ENCODE peak calls at places on chromosomes 3 and 15, in five cellular contexts. U is heart left ventricle, O is pancreas, H is fibroblast of lung, R is heart right ventricle. G is an unnamed sample.

GRCh38 chr3:14925729-14926591 is 21.4 kb upstream of the NR2C2 start:
- DNase-seq in R (no peak), U (no peak), H (peak; percentile 77), O (no peak), G (no peak)

GRCh38 chr3:194006-194405 is 2.6 kb upstream of the CHL1 start:
- DNase-seq in H (no peak), R (no peak), U (no peak), O (no peak), G (no peak)

GRCh38 chr3:194632211-194632982 is 822 bp downstream of the TMEM44 start:
- DNase-seq in H (peak; percentile 31), O (no peak), R (peak; percentile 51), U (peak; percentile 74), G (no peak)

GRCh38 chr3:32238027-32238815 is at the start of gene CMTM8:
- DNase-seq in H (peak; percentile 18), R (peak; percentile 68), U (peak; percentile 78), O (peak; percentile 69), G (no peak)

GRCh38 chr15:83746231-83746630 is 92.3 kb downstream of the ADAMTSL3 start:
- DNase-seq in U (no peak), H (no peak), R (no peak), O (no peak), G (no peak)

GRCh38 chr3:101495552-101495951 is 17.5 kb downstream of the SENP7 start:
- DNase-seq in U (no peak), H (no peak), O (no peak), R (no peak), G (no peak)

GRCh38 chr15:72117448-72117697 is 577 bp downstream of the MYO9A start:
- DNase-seq in H (peak; percentile 83), O (peak; percentile 54), R (peak; percentile 84), U (peak; percentile 88), G (peak; percentile 77)

GRCh38 chr3:176964656-176965055 is 232.6 kb downstream of the TBL1XR1 start:
- DNase-seq in H (no peak), O (no peak), R (no peak), U (no peak), G (no peak)

GRCh38 chr3:23966308-23966707 is 21.2 kb downstream of the NR1D2 start:
- DNase-seq in H (peak; percentile 89), U (no peak), O (no peak), R (no peak), G (no peak)

GRCh38 chr15:25717861-25718504 is 145.1 kb downstream of the ATP10A start:
- DNase-seq in U (no peak), O (no peak), H (no peak), R (no peak), G (no peak)

GRCh38 chr3:48897401-48898376 is 993 bp downstream of the SLC25A20 start:
- DNase-seq in R (no peak), H (peak; percentile 7), O (peak; percentile 11), U (no peak), G (no peak)

GRCh38 chr3:148975696-148976095 is 15.6 kb upstream of the GYG1 start:
- DNase-seq in U (no peak), R (no peak), O (no peak), H (peak; percentile 28), G (no peak)

GRCh38 chr15:88805031-88805780 is 2.0 kb downstream of the ACAN start:
- DNase-seq in H (no peak), O (no peak), R (no peak), U (no peak), G (no peak)

GRCh38 chr3:114498779-114499370 is 205.0 kb downstream of the TIGIT start:
- DNase-seq in H (peak; percentile 66), R (no peak), O (no peak), U (peak; percentile 64), G (no peak)

GRCh38 chr15:59952960-59953359 is 51.2 kb upstream of the FOXB1 start:
- DNase-seq in O (no peak), U (no peak), H (no peak), R (no peak), G (no peak)

GRCh38 chr3:47890832-47891620 is 88.1 kb downstream of the DHX30 start:
- DNase-seq in O (no peak), U (peak; percentile 61), R (no peak), H (peak; percentile 42), G (no peak)

GRCh38 chr3:71129611-71130515 is 453.7 kb downstream of the FOXP1 start:
- DNase-seq in O (no peak), R (no peak), H (peak; percentile 80), U (no peak), G (no peak)

GRCh38 chr3:119492128-119492527 is 6.2 kb upstream of the TIMMDC1 start:
- DNase-seq in H (no peak), R (no peak), O (no peak), U (no peak), G (no peak)

GRCh38 chr3:8854656-8855055 is 85.2 kb upstream of the OXTR start:
- DNase-seq in R (no peak), U (no peak), O (no peak), H (no peak), G (no peak)

GRCh38 chr3:188351648-188352047 is 197.7 kb downstream of the LPP start:
- DNase-seq in U (no peak), O (no peak), R (no peak), H (no peak), G (no peak)

GRCh38 chr3:188350956-188351355 is 197.0 kb downstream of the LPP start:
- DNase-seq in U (no peak), R (no peak), H (no peak), O (no peak), G (no peak)

GRCh38 chr3:188349963-188350332 is 196.0 kb downstream of the LPP start:
- DNase-seq in U (no peak), H (no peak), R (no peak), O (no peak), G (no peak)

GRCh38 chr3:188348445-188349244 is 194.7 kb downstream of the LPP start:
- DNase-seq in H (peak; percentile 93), R (peak; percentile 74), U (peak; percentile 91), O (peak; percentile 30), G (peak; percentile 63)

DNA sequence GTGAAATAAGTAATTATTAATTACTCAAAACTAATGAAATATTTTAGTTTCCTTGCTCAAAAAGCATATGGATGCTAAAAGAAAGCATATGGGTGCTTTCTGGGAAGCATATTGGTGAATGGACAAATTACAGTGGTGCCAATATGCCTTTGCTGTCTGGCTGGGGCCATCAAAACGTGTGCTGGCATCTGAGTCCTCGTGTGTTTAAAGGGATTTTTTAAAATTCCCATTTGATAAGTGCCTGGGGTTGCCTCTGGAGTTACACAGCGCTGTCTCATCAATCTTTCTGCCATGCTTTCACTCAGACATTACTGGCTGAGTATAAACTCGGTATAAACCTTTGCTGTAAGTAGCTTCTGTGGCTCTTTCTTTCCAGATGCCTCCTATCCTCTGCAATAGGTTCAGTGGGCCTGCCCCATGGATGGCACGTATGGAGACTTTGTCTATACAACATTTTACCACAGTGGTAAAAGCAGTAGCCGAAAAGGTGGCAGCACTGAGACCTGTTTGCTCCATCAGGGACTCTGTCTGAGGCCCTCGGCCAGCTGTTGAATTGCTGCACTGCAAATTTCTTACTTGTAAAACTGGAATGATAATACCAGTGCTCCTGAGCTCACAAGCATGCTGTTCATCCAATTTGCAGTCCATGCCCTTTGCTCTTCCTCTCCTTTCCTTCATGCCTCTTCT is 195.5 kb downstream of the LPP start:
- DNase-seq in O (no peak), R (no peak), U (peak; percentile 45), H (peak; percentile 12), G (no peak)
- TF ChIP-seq CTCF in O (no peak), R (no peak), U (no peak), H (no peak), G (no peak)

DNA sequence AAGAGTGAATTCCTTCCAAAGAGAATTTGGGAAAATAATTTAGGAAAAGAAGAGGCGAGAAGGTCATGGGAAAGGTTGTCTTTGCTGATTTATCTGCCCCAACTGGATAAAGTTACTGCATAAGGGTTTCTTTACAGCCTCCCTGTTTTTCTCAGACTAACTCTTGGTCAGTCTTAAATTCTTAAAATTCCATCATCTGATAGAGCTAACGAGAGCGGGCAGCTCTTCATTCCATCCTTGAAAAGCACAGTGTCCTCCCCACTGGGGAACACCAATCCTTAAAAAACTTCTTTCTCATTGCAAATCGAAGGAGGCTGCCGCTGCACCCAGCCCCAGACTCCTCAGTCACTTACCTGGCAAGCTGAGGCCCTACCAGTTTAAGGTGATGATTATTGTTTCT is 107.2 kb downstream of the PGPEP1L start:
- DNase-seq in U (no peak), O (no peak), H (peak; percentile 49), R (no peak), G (no peak)
- H3K4me1 ChIP-seq in U (peaks cover 14% of the 10 kb centered on the region), O (no peaks in the 10 kb centered on the region), H (peaks cover 26% of the 10 kb centered on the region), R (peaks cover 21% of the 10 kb centered on the region), G (peaks cover 3% of the 10 kb centered on the region)

DNA sequence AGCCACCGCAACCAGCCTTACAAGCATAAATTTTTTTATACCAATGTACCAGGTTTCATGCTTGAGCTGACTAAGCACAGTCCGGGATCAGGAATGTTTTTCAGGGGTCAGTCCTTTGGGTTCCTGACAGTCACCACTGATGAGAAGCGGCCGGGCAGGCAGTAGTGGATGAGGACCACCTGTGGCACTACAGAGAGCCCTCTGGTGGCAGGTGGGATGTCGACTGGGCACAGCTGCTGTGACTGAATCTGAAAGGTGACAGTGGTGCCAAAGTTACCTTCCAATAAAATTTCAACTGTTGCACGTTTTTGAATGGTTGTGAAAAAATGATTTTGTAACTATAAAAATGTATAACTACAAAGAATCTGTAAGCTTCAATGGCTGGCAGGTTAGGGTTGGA is 34.0 kb downstream of the TPRA1 start:
- DNase-seq in U (no peak), R (no peak), H (no peak), O (no peak), G (no peak)
- TF ChIP-seq CTCF in U (no peak), R (no peak), H (no peak), O (no peak), G (no peak)

GRCh38 chr15:39127925-39128617 is 452.8 kb upstream of the THBS1 start:
- DNase-seq in R (no peak), O (no peak), H (peak; percentile 91), U (no peak), G (no peak)

GRCh38 chr15:39124155-39124924 is 456.5 kb upstream of the THBS1 start:
- DNase-seq in R (no peak), O (no peak), U (no peak), H (no peak), G (no peak)

GRCh38 chr15:39125904-39126303 is 455.0 kb upstream of the THBS1 start:
- DNase-seq in O (no peak), H (peak; percentile 62), U (no peak), R (no peak), G (no peak)

GRCh38 chr15:39127151-39127815 is 453.6 kb upstream of the THBS1 start:
- DNase-seq in U (no peak), R (no peak), H (no peak), O (no peak), G (no peak)

GRCh38 chr15:39124925-39125625 is 455.8 kb upstream of the THBS1 start:
- DNase-seq in H (no peak), O (no peak), R (no peak), U (no peak), G (no peak)
- H3K4me1 ChIP-seq in H (peaks cover 38% of the 10 kb centered on the region), O (peaks cover 20% of the 10 kb centered on the region), R (peaks cover 38% of the 10 kb centered on the region), U (peaks cover 35% of the 10 kb centered on the region), G (no peaks in the 10 kb centered on the region)

GRCh38 chr3:188389711-188390346 is 235.9 kb downstream of the LPP start:
- DNase-seq in R (no peak), O (no peak), U (peak; percentile 64), H (no peak), G (no peak)

GRCh38 chr3:188391597-188391996 is 237.6 kb downstream of the LPP start:
- DNase-seq in U (no peak), H (no peak), O (no peak), R (no peak), G (no peak)

GRCh38 chr3:188390347-188390718 is 236.4 kb downstream of the LPP start:
- DNase-seq in H (no peak), R (peak; percentile 30), O (no peak), U (no peak), G (no peak)

GRCh38 chr3:188387921-188388320 is 234.0 kb downstream of the LPP start:
- DNase-seq in O (no peak), H (no peak), R (no peak), U (no peak), G (no peak)

GRCh38 chr3:188390775-188391443 is 237.0 kb downstream of the LPP start:
- DNase-seq in H (no peak), O (no peak), U (no peak), R (no peak), G (no peak)
- TF ChIP-seq CTCF in H (no peak), O (no peak), U (no peak), R (no peak), G (no peak)